ENCODE peak calls at places on chromosome 5, in four cellular contexts. Z, V, C and F are unnamed samples.

GRCh38 chr5:153704110-153704509 is 213.6 kb downstream of the GRIA1 start:
- DNase-seq in C (no peak), V (no peak), Z (no peak), F (no peak)

GRCh38 chr5:149439899-149440655 is 61.0 kb upstream of the IL17B start:
- DNase-seq in V (no peak), C (peak; percentile 45), Z (no peak), F (no peak)

GRCh38 chr5:118545050-118545449 is 443.3 kb downstream of the DTWD2 start:
- DNase-seq in V (no peak), Z (no peak), C (no peak), F (no peak)

GRCh38 chr5:125582358-125582757 is 835.9 kb upstream of the ZNF608 start:
- DNase-seq in C (no peak), V (no peak), Z (no peak), F (no peak)

GRCh38 chr5:88938488-88938887 is 55.5 kb upstream of the MEF2C start:
- DNase-seq in V (no peak), C (no peak), Z (no peak), F (no peak)

GRCh38 chr5:1152771-1153282 is 41.0 kb upstream of the SLC12A7 start:
- DNase-seq in V (no peak), C (no peak), Z (no peak), F (no peak)

GRCh38 chr5:170266570-170267379 is 30.8 kb downstream of the LCP2 start:
- DNase-seq in C (peak; percentile 10), V (no peak), Z (no peak), F (no peak)

GRCh38 chr5:18744441-18744840 is 1110.2 kb downstream of the TAF11L14 start:
- DNase-seq in Z (no peak), C (no peak), V (no peak), F (no peak)

GRCh38 chr5:132103380-132103951 is 29.9 kb downstream of the CSF2 start:
- DNase-seq in C (peak; percentile 48), Z (peak; percentile 81), V (peak; percentile 33), F (peak; percentile 77)

GRCh38 chr5:95895223-95895622 is 66.4 kb downstream of the ELL2 start:
- DNase-seq in V (no peak), Z (no peak), C (no peak), F (no peak)

GRCh38 chr5:95891499-95891898 is 69.0 kb upstream of the GLRX start:
- DNase-seq in C (no peak), V (no peak), Z (no peak), F (no peak)

GRCh38 chr5:95887977-95888376 is 65.5 kb upstream of the GLRX start:
- DNase-seq in Z (no peak), C (no peak), V (no peak), F (no peak)

GRCh38 chr5:95895771-95896170 is 65.9 kb downstream of the ELL2 start:
- DNase-seq in Z (no peak), C (no peak), V (no peak), F (no peak)

GRCh38 chr5:95892784-95893354 is 68.8 kb downstream of the ELL2 start:
- DNase-seq in Z (no peak), C (peak; percentile 72), V (no peak), F (peak; percentile 39)
- TF ChIP-seq CTCF in Z (peak; percentile 70), C (peak; percentile 70), V (no peak), F (peak; percentile 52)

GRCh38 chr5:109884676-109885075 is 194.9 kb downstream of the MAN2A1 start:
- DNase-seq in V (no peak), Z (no peak), C (no peak), F (no peak)
- TF ChIP-seq CTCF in V (no peak), Z (no peak), C (no peak), F (no peak)

GRCh38 chr5:92313385-92313784 is 930.3 kb upstream of the ARRDC3 start:
- DNase-seq in V (no peak), C (no peak), Z (no peak), F (no peak)

GRCh38 chr5:92308679-92309078 is 925.6 kb upstream of the ARRDC3 start:
- DNase-seq in V (no peak), C (no peak), Z (no peak), F (no peak)

GRCh38 chr5:92309336-92309991 is 926.3 kb upstream of the ARRDC3 start:
- DNase-seq in V (no peak), C (peak; percentile 52), Z (peak; percentile 29), F (peak; percentile 7)
- TF ChIP-seq CTCF in V (no peak), C (peak; percentile 61), Z (peak; percentile 19), F (peak; percentile 46)

GRCh38 chr5:154866841-154867240 is 8.4 kb downstream of the CNOT8 start:
- DNase-seq in Z (no peak), C (no peak), V (no peak), F (no peak)

GRCh38 chr5:154873791-154874331 is 15.4 kb downstream of the CNOT8 start:
- DNase-seq in V (no peak), C (no peak), Z (no peak), F (no peak)

GRCh38 chr5:154865466-154866184 is 7.2 kb downstream of the CNOT8 start:
- DNase-seq in C (no peak), V (no peak), Z (no peak), F (no peak)

GRCh38 chr5:154871732-154872131 is 13.3 kb downstream of the CNOT8 start:
- DNase-seq in V (no peak), C (no peak), Z (no peak), F (no peak)

DNA sequence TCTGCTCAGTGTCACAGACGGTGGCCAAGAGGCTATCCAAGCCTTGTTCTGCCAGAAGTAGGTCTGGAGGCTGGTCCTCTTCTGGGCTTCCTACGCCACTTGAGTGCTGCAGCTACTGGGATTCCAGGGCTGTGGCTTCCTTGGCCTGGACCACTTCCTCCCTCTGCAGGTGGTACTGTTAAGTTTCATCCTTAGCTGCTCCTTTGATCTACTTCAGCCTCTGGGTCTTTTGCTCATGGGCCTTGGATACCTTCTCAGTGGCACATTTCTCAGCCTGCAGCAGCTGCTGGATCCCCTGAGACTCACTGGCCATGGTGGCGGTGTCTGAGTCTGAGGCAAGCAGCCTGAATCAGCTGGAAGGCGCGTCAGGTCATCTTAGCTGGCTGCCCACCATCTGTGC is 10.3 kb downstream of the CNOT8 start:
- DNase-seq in C (no peak), Z (no peak), V (no peak), F (no peak)
- TF ChIP-seq CTCF in C (no peak), Z (peak; percentile 11), V (no peak), F (no peak)

GRCh38 chr5:139435676-139436075 is 3.6 kb downstream of the DNAJC18 start:
- DNase-seq in C (no peak), Z (no peak), V (no peak), F (no peak)
- TF ChIP-seq CTCF in C (no peak), Z (no peak), V (no peak), F (no peak)

GRCh38 chr5:126780165-126780827 is 3.4 kb downstream of the LMNB1 start:
- DNase-seq in Z (peak; percentile 48), C (peak; percentile 85), V (peak; percentile 33), F (peak; percentile 60)
- TF ChIP-seq CTCF in Z (peak; percentile 52), C (peak; percentile 80), V (peak; percentile 61), F (peak; percentile 65)